ENCODE peak calls at places on chromosomes 12 and 14, in eight cellular contexts. M is MM.1S, D is PC-3, Y is HCT116, C is neural progenitor cell, K is GM23338, S is SK-N-SH, I is OCI-LY7. N is an unnamed sample.

GRCh38 chr12:1978078-1978477 is 26.2 kb downstream of the DCP1B start:
- DNase-seq in S (no peak), C (no peak), I (no peak), K (no peak), D (no peak), Y (no peak), M (no peak), N (peak)

GRCh38 chr12:108670066-108670631 is 36.5 kb upstream of the SELPLG start:
- DNase-seq in D (no peak), K (no peak), Y (no peak), I (no peak), S (no peak), C (no peak), M (no peak), N (no peak)

GRCh38 chr14:90553921-90554336 is 157.1 kb downstream of the CALM1 start:
- DNase-seq in D (no peak), I (no peak), M (no peak), C (no peak), K (no peak), Y (no peak), S (no peak), N (no peak)

GRCh38 chr12:64058541-64059321 is 163.4 kb downstream of the KICS2 start:
- DNase-seq in I (no peak), M (no peak), Y (no peak), K (peak), S (no peak), D (no peak), C (no peak), N (no peak)

GRCh38 chr12:111766608-111767361 is at the start of gene ALDH2:
- DNase-seq in I (peak), D (no peak), M (no peak), S (peak), C (peak), Y (peak), K (peak), N (peak)

GRCh38 chr14:65255583-65256443 is 153.5 kb upstream of the MAX start:
- DNase-seq in D (peak), I (peak), M (no peak), C (peak), S (peak), K (peak), Y (peak), N (peak)

GRCh38 chr14:77105118-77105517 is 7.1 kb downstream of the CIPC start:
- DNase-seq in C (peak), S (no peak), D (no peak), K (peak), M (no peak), Y (no peak), I (no peak), N (no peak)

GRCh38 chr12:46368684-46369083 is 3.9 kb downstream of the SLC38A2 start:
- DNase-seq in K (no peak), I (no peak), S (no peak), Y (no peak), C (no peak), D (no peak), M (no peak), N (no peak)

GRCh38 chr14:69288001-69288771 is 28.2 kb downstream of the GALNT16 start:
- DNase-seq in K (peak), Y (no peak), S (peak), C (peak), I (no peak), M (no peak), D (peak), N (no peak)

DNA sequence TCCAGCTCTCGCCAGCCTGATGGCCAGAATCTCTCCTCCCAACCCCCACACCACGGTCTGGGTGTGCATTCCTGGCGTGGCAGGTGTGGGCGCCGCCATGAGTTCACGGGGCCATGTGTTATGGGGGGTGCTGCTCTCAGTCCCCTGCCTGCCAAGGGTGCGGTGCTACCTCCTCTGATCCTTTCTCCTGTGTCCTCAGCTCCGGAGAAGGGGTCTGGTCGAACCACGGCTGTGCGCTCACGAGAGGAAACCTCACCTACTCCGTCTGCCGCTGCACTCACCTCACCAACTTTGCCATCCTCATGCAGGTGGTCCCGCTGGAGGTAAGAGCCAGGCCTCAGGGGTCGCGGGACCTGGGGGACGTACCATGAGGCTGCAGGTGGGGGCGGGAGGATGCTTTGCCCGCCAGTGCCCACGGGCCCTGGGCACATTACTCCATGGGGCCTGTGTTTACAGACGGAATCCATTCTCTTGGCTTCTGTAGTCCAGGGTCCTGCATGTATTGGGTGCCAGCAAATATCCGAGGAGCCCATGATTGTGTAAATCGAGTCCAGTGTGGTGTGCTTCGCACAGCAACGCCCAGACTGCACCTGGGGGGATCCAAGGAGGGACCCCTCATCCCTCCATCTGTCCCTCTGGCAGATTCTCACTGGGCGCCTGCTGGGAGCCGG is 130.8 kb downstream of the ADGRD1 start:
- DNase-seq in Y (no peak), C (no peak), M (no peak), I (no peak), D (no peak), S (no peak), K (no peak), N (no peak)
- TF ChIP-seq EZH2phosphoT487 in Y (no peak), C (no peak), M (no peak), I (no peak), D (no peak), S (no peak), K (no peak), N (no peak)

GRCh38 chr12:79415754-79416435 is 274.9 kb downstream of the PAWR start:
- DNase-seq in S (no peak), K (peak), C (no peak), M (no peak), Y (no peak), D (peak), I (no peak), N (peak)
- H3K27ac ChIP-seq in S (no peak), K (peak), C (no peak), M (no peak), Y (no peak), D (peak), I (no peak), N (peak)

GRCh38 chr12:48816148-48816854 is 2.0 kb upstream of the CACNB3 start:
- DNase-seq in K (no peak), Y (no peak), I (no peak), C (no peak), M (no peak), S (no peak), D (peak), N (peak)

GRCh38 chr12:48820406-48820805 is 2.1 kb downstream of the CACNB3 start:
- DNase-seq in Y (no peak), D (no peak), S (no peak), I (no peak), K (no peak), C (no peak), M (no peak), N (no peak)

GRCh38 chr12:48819986-48820385 is 1.7 kb downstream of the CACNB3 start:
- DNase-seq in I (no peak), Y (no peak), C (no peak), M (no peak), K (no peak), S (no peak), D (no peak), N (no peak)

GRCh38 chr12:48817957-48818830 is at the start of gene CACNB3:
- DNase-seq in C (peak), K (peak), Y (no peak), M (peak), D (peak), S (peak), I (peak), N (peak)

DNA sequence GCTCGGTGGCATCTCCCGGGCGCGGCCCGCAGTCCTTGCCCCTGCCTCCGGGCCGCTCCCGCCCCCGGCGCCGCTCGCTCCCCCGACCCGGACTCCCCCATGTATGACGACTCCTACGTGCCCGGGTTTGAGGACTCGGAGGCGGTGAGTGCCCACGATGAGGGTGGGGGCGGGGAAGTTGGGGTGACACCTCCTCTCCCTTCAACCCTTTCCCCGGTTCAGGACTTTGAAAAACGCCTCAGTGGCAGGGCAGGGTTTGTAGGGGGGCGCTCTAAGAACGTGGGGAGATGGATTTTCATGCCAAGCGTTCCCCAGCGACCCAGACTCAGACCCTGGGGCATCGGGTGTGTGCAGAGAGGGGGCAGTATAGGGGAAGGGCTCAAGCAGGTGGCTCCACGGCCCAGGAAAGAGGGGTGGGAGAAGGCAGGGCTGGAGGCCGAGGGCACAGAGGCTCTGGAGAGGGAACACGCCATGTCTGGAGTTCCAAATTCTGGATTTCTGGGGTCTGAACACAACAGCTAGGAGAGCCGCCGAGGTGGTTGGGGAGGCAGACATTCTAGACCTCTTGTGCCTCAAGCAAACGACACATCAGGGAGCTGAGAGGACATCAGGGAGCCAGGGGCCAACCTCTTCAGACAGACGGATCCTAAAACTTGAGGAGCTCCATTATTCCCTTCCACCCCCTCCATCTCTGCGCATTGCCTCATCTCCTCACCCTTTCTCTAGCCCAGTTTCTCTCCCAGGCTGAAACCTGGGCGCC is 715 bp downstream of the CACNB3 start:
- DNase-seq in M (peak), S (no peak), Y (no peak), D (no peak), C (peak), I (peak), K (peak), N (peak)
- TF ChIP-seq CTCF in M (peak), S (peak), Y (peak), D (peak), C (peak), I (peak), K (peak), N (peak)

DNA sequence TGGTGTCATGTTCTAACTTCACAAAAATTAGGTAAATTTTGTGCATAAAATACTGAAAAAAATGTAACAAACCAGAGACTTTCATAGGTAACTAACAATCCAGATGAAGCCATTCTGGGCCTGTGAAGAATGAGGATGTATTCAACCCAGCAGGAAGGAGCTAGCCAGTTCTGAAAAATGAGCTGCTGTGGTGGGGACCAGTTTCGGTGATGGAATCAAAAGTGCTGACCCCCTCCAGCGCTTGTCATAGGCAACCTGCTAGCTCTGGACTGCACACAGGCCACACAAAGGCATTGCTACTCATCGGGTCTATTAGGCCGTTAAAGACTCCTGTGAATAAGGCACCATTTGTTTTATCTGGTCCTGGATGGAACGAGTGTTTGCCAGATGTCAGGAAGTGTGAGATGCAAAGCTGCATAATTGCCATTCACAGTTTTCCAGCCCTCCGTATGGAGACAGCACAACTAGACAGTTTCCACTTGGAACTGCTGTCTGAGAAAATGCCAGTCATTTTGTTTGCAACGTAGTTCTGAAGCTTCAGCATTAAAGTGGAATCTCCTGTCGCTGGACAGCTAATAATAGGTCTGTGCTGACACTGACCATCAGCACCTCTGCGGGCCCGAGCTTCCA is 3.3 kb upstream of the RIMBP2 start:
- DNase-seq in D (no peak), S (peak), C (no peak), M (no peak), K (no peak), Y (no peak), I (no peak), N (no peak)
- TF ChIP-seq EZH2phosphoT487 in D (no peak), S (no peak), C (no peak), M (no peak), K (no peak), Y (no peak), I (no peak), N (no peak)

DNA sequence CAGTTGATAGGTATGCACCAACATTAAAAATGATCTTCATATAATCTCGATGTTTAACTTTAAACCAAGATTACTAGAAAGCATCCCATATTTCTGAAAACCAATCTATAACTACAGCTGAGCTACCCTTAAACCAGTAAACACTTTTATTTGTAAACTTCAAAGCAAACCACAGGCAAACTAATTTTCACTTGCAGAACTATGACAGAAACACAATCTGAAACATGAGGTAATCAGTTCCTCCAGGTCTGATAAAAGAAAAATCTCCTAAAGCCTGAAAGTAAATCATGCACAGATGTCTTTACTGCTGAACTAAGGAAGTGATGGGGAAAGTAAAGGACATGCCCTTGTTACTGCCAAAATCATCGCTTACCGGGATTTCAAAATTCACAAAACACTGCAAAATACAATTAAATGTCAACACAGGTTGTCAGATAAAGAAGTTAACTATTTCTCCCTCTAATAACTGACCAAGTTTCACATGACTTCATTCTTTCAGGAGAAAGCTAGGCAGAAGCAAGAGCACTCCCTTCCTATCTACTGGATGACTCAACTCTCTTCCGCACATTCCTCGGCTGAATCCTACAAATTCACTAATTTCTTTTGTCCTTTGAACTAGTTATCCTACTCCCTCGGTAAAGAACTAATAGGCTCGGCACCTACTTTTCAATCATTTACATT is 1.5 kb downstream of the EEA1 start:
- DNase-seq in M (peak), Y (no peak), S (no peak), I (peak), C (peak), K (peak), D (peak), N (peak)
- H3K27ac ChIP-seq in M (peak), Y (no peak), S (peak), I (peak), C (no peak), K (no peak), D (peak), N (peak)

DNA sequence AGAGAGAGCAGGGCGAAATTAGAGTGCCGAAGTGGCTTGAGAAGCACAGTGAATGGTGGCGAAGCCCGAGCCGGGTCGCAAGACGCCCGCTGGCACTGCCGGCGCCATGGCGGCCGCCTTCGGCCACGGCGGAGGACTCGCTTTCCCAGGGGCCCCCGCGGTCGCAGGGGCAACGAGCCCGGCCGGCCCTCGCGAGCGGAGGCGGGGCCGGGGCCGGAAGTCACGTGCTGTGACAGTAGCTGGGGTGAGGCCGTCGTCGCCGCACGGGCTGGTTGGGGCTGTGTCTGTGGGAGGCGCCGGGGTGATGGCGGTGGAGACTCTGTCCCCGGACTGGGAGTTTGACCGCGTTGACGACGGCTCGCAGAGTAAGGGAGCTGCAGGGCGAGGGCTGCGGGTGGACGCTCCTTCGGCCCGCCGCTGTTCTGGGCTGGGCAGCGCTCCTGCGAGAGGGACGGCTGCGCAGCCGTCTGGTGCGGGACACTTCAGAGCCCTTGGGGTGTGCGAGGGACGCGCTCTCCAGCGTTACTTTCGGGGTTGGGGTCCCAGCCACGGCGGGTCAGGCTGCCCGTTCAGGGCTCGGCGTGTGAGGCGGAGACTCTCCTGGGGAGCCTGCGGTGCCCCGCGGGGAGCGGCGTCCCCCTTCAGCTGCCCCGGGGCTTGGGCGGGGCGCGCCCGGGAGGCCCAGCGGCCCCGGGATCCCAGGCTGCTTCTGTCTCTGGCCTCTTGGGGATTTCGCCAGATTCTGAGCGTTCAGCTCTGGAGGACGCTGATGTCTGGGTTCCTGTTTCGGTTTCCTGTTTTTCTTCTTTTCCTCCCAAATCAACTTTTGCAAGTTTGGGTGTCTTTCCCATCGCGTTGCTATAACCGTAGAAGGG is at the start of gene WASHC4:
- DNase-seq in I (peak), Y (peak), S (peak), D (peak), K (peak), M (peak), C (peak), N (peak)
- TF ChIP-seq CTCF in I (no peak), Y (no peak), S (peak), D (no peak), K (no peak), M (no peak), C (no peak), N (no peak)

GRCh38 chr12:71503579-71504470 is 64.2 kb downstream of the LGR5 start:
- DNase-seq in I (peak), K (no peak), S (no peak), C (peak), D (peak), M (no peak), Y (no peak), N (no peak)
- TF ChIP-seq EZH2phosphoT487 in I (no peak), K (no peak), S (no peak), C (peak), D (no peak), M (no peak), Y (no peak), N (no peak)